ENCODE peak calls at places on chromosomes 4 and X, in seven cellular contexts. Y is M059J; B is fibroblast of lung; E is T-helper 2 cell; T is activated naive CD4-positive, alpha-beta T cell treated with anti-CD3 and anti-CD28 coated beads for 36 hours; C is heart left ventricle; N is suprapubic skin. F is an unnamed sample.

GRCh38 chr4:187617117-187617516 is 378.5 kb upstream of the ZFP42 start:
- DNase-seq in Y (no peak), B (no peak), E (no peak), T (no peak), C (no peak), N (no peak), F (no peak)

GRCh38 chrX:154046262-154046771 is 26.6 kb upstream of the IRAK1 start:
- DNase-seq in Y (peak), B (peak), E (no peak), T (no peak), C (peak), N (no peak), F (no peak)

GRCh38 chr4:72084587-72085011 is 52.8 kb downstream of the NPFFR2 start:
- DNase-seq in Y (peak), B (peak), E (no peak), T (no peak), C (no peak), N (no peak), F (no peak)

GRCh38 chr4:81482344-81482743 is 10.6 kb upstream of the RASGEF1B start:
- DNase-seq in Y (no peak), B (no peak), E (no peak), T (no peak), C (no peak), N (no peak), F (no peak)

GRCh38 chrX:130125090-130125489 is 14.8 kb upstream of the ELF4 start:
- DNase-seq in Y (no peak), B (peak), E (no peak), T (no peak), C (peak), N (peak), F (no peak)

GRCh38 chrX:31547416-31547815 is 475.6 kb upstream of the FTHL17 start:
- DNase-seq in Y (peak), B (peak), E (no peak), T (no peak), C (no peak), N (no peak), F (no peak)

GRCh38 chr4:68906238-68907137 is 45.1 kb downstream of the UGT2A3 start:
- DNase-seq in Y (no peak), B (peak), E (no peak), T (no peak), C (no peak), N (no peak), F (no peak)

GRCh38 chrX:103585421-103586313 is at the start of gene TCEAL4:
- DNase-seq in Y (peak), B (peak), E (no peak), T (peak), C (peak), N (peak), F (peak)

GRCh38 chrX:71998836-71999509 is 88.3 kb downstream of the NHSL2 start:
- DNase-seq in Y (peak), B (no peak), E (peak), T (peak), C (peak), N (no peak), F (no peak)

GRCh38 chr4:170388255-170388654 is 298.5 kb upstream of the AADAT start:
- DNase-seq in Y (peak), B (peak), E (no peak), T (no peak), C (no peak), N (no peak), F (no peak)

GRCh38 chrX:154490021-154490413 is 412 bp downstream of the SLC10A3 start:
- DNase-seq in Y (peak), B (peak), E (no peak), T (peak), C (no peak), N (peak), F (no peak)

GRCh38 chrX:14377427-14377826 is 151.9 kb upstream of the GLRA2 start:
- DNase-seq in Y (no peak), B (no peak), E (no peak), T (no peak), C (no peak), N (no peak), F (no peak)